ENCODE peak calls at places on chromosomes 11 and 22, in four cellular contexts. B is ACHN, W is skeletal muscle cell, O is RPMI7951. V is an unnamed sample.

GRCh38 chr11:469684-470667 is 19.9 kb downstream of the PTDSS2 start:
- DNase-seq in W (peak), O (peak), B (no peak), V (peak)

GRCh38 chr22:37910863-37911262 is 4.8 kb downstream of the MICALL1 start:
- DNase-seq in B (no peak), O (no peak), W (no peak), V (no peak)

GRCh38 chr22:37752189-37753061 is 55.3 kb upstream of the GCAT start:
- DNase-seq in O (peak), B (peak), W (peak), V (peak)

GRCh38 chr22:42236268-42236667 is 34.2 kb downstream of the TCF20 start:
- DNase-seq in W (no peak), B (no peak), O (no peak), V (no peak)

GRCh38 chr11:35073691-35074382 is 65.1 kb upstream of the CD44 start:
- DNase-seq in B (no peak), O (no peak), W (no peak), V (no peak)

GRCh38 chr11:65776710-65777141 is 4.0 kb downstream of the AP5B1 start:
- DNase-seq in O (no peak), B (no peak), W (no peak), V (no peak)

GRCh38 chr11:43486141-43486540 is 127.4 kb downstream of the TTC17 start:
- DNase-seq in O (peak), W (no peak), B (no peak), V (peak)

GRCh38 chr22:39471421-39472141 is 14.8 kb downstream of the MGAT3 start:
- DNase-seq in O (peak), W (no peak), B (peak), V (peak)

GRCh38 chr11:84261707-84262106 is 975.5 kb upstream of the CCDC90B start:
- DNase-seq in B (peak), O (no peak), W (no peak), V (peak)

GRCh38 chr11:110712643-110713468 is 619 bp upstream of the ARHGAP20 start:
- DNase-seq in W (no peak), B (no peak), O (no peak), V (no peak)

GRCh38 chr11:14342906-14343305 is 16.1 kb downstream of the RRAS2 start:
- DNase-seq in W (peak), B (no peak), O (peak), V (no peak)

GRCh38 chr11:125448136-125448535 is 47.9 kb downstream of the FEZ1 start:
- DNase-seq in B (no peak), O (peak), W (no peak), V (peak)

GRCh38 chr11:65338680-65339079 is 5.0 kb downstream of the DPF2 start:
- DNase-seq in B (no peak), W (no peak), O (no peak), V (no peak)

GRCh38 chr11:113906038-113906437 is 1.4 kb downstream of the HTR3B start:
- DNase-seq in W (no peak), B (peak), O (no peak), V (peak)

GRCh38 chr11:41245184-41245583 is 214.3 kb downstream of the LRRC4C start:
- DNase-seq in W (no peak), O (no peak), B (no peak), V (no peak)

GRCh38 chr11:62544521-62545436 is 1.8 kb downstream of the AHNAK start:
- DNase-seq in W (no peak), O (no peak), B (no peak), V (peak)

GRCh38 chr22:17725465-17725800 is 48.8 kb downstream of the BID start:
- DNase-seq in B (no peak), W (no peak), O (no peak), V (no peak)

GRCh38 chr11:121898913-121899312 is 217.1 kb downstream of the BLID start:
- DNase-seq in B (no peak), O (no peak), W (no peak), V (no peak)

GRCh38 chr11:118212781-118213565 is 11.8 kb downstream of the JAML start:
- DNase-seq in B (no peak), O (no peak), W (no peak), V (no peak)